ENCODE peak calls at places on chromosomes 2 and 18, in five cellular contexts. O is NCI-H524 treated with DMSO at 0.1 percent for 48 hours, W is iris pigment epithelial cell, U is HT1080, K is GM23338. I is an unnamed sample.

GRCh38 chr2:63819765-63820717 is 21.7 kb upstream of the UGP2 start:
- DNase-seq in W (peak; percentile 83), K (peak; percentile 24), U (no peak), O (no peak), I (peak; percentile 47)

GRCh38 chr2:239775623-239776440 is 249.3 kb downstream of the NDUFA10 start:
- DNase-seq in K (no peak), U (no peak), O (no peak), W (no peak), I (peak; percentile 25)

GRCh38 chr18:48918156-48918555 is 32.6 kb downstream of the SMAD7 start:
- DNase-seq in K (no peak), U (no peak), O (no peak), W (no peak), I (no peak)

GRCh38 chr18:45861926-45862325 is 36.5 kb downstream of the SIGLEC15 start:
- DNase-seq in K (no peak), O (no peak), W (no peak), U (no peak), I (no peak)

GRCh38 chr2:66733361-66733760 is 298.4 kb downstream of the MEIS1 start:
- DNase-seq in K (no peak), O (peak; percentile 31), U (no peak), W (no peak), I (no peak)

GRCh38 chr2:5145801-5146200 is 546.4 kb upstream of the SOX11 start:
- DNase-seq in W (no peak), K (no peak), O (no peak), U (no peak), I (no peak)

GRCh38 chr2:128360711-128361110 is 42.0 kb upstream of the HS6ST1 start:
- DNase-seq in W (no peak), U (no peak), K (no peak), O (no peak), I (peak; percentile 37)

GRCh38 chr2:216780843-216781242 is 79.0 kb downstream of the TNP1 start:
- DNase-seq in U (no peak), W (no peak), O (no peak), K (no peak), I (no peak)

GRCh38 chr18:37511933-37512332 is 53.7 kb downstream of the CELF4 start:
- DNase-seq in W (no peak), U (no peak), O (no peak), K (no peak), I (no peak)

GRCh38 chr2:148058641-148059040 is 37.8 kb downstream of the MBD5 start:
- DNase-seq in W (peak; percentile 50), U (no peak), O (no peak), K (no peak), I (no peak)

GRCh38 chr2:191352536-191352935 is 107.3 kb downstream of the MYO1B start:
- DNase-seq in K (no peak), W (peak; percentile 84), O (no peak), U (peak; percentile 88), I (no peak)

GRCh38 chr2:223545830-223546229 is 56.3 kb downstream of the SCG2 start:
- DNase-seq in U (no peak), O (no peak), K (no peak), W (peak; percentile 42), I (no peak)

GRCh38 chr2:128307595-128307994 is 11.1 kb downstream of the HS6ST1 start:
- DNase-seq in K (no peak), W (no peak), O (no peak), U (no peak), I (peak; percentile 36)

GRCh38 chr2:147628971-147629421 is 215.8 kb upstream of the ACVR2A start:
- DNase-seq in K (no peak), U (no peak), O (no peak), W (no peak), I (no peak)

GRCh38 chr18:23088343-23088742 is 46.9 kb upstream of the CABLES1 start:
- DNase-seq in U (no peak), W (no peak), O (no peak), K (no peak), I (no peak)

GRCh38 chr2:105873721-105874120 is 129.0 kb downstream of the NCK2 start:
- DNase-seq in K (no peak), O (no peak), U (peak; percentile 85), W (peak; percentile 92), I (no peak)

GRCh38 chr2:42360890-42361727 is at the start of gene COX7A2L:
- DNase-seq in W (peak; percentile 97), K (peak; percentile 96), U (peak; percentile 88), O (peak; percentile 92), I (peak; percentile 99)

GRCh38 chr2:179410552-179411356 is 146.1 kb upstream of the SESTD1 start:
- DNase-seq in W (peak; percentile 65), K (peak; percentile 89), O (no peak), U (peak; percentile 38), I (peak; percentile 75)

GRCh38 chr18:9135081-9135911 is 1.3 kb upstream of the ANKRD12 start:
- DNase-seq in W (no peak), K (no peak), U (no peak), O (peak; percentile 52), I (no peak)

GRCh38 chr2:46615555-46616487 is 136.5 kb downstream of the TMEM247 start:
- DNase-seq in W (peak; percentile 21), K (peak; percentile 49), O (no peak), U (peak; percentile 3), I (no peak)

GRCh38 chr2:46471-47345 is at the start of gene FAM110C:
- DNase-seq in O (no peak), K (peak; percentile 84), U (no peak), W (peak; percentile 11), I (peak; percentile 86)

GRCh38 chr2:26816893-26817292 is 31.0 kb downstream of the CENPA start:
- DNase-seq in U (no peak), K (peak; percentile 52), W (no peak), O (no peak), I (peak; percentile 82)

GRCh38 chr2:3266727-3267548 is 110.7 kb downstream of the EIPR1 start:
- DNase-seq in U (no peak), K (no peak), O (no peak), W (no peak), I (peak; percentile 46)

GRCh38 chr2:205781244-205781643 is 98.9 kb downstream of the NRP2 start:
- DNase-seq in O (no peak), U (no peak), K (no peak), W (no peak), I (no peak)

GRCh38 chr2:172710584-172711024 is 25.0 kb upstream of the RAPGEF4 start:
- DNase-seq in U (peak; percentile 97), W (peak; percentile 86), K (peak; percentile 62), O (no peak), I (peak; percentile 75)

GRCh38 chr2:44931177-44931795 is 10.2 kb upstream of the SIX3 start:
- DNase-seq in W (no peak), O (no peak), U (no peak), K (no peak), I (peak; percentile 59)

GRCh38 chr2:86021396-86022378 is 84.0 kb downstream of the POLR1A start:
- DNase-seq in O (no peak), W (no peak), K (peak; percentile 34), U (no peak), I (peak; percentile 67)

GRCh38 chr2:39260087-39260486 is 16.3 kb upstream of the CDKL4 start:
- DNase-seq in O (no peak), U (no peak), W (no peak), K (no peak), I (no peak)

GRCh38 chr18:42052137-42052708 is 97.2 kb downstream of the PIK3C3 start:
- DNase-seq in K (peak; percentile 5), O (no peak), W (peak; percentile 43), U (peak; percentile 11), I (no peak)

GRCh38 chr2:182761903-182762302 is 45.8 kb downstream of the DNAJC10 start:
- DNase-seq in K (no peak), U (no peak), W (peak; percentile 70), O (no peak), I (no peak)

GRCh38 chr2:109530712-109531111 is 83.1 kb downstream of the SEPTIN10 start:
- DNase-seq in W (no peak), O (no peak), K (no peak), U (no peak), I (peak; percentile 46)

GRCh38 chr2:236359426-236359825 is 95.2 kb upstream of the ASB18 start:
- DNase-seq in K (no peak), O (no peak), W (no peak), U (no peak), I (peak; percentile 66)

GRCh38 chr2:62197609-62198236 is 1.8 kb downstream of the B3GNT2 start:
- DNase-seq in K (peak; percentile 72), W (no peak), O (no peak), U (no peak), I (peak; percentile 81)

I was measured in endodermal cell.